ENCODE peak calls at places on chromosome 9, in six cellular contexts. One of them, this sample, is unnamed.

GRCh38 chr9:130265431-130266235 is at the start of gene HMCN2:
- DNase-seq in stimulated activated CD8-positive, alpha-beta memory T cell treated with anti-CD3 and anti-CD28 coated beads, Interleukin-2, amount 100 ng/mL, for 1 hour: no peak
- DNase-seq in nucleus accumbens: no peak
- DNase-seq in activated naive CD8-positive, alpha-beta T cell treated with anti-CD3 and anti-CD28 coated beads, Interleukin-2, amount 10 ng/mL, durations not matched to agents 7 days and 5 days: no peak
- DNase-seq in naive thymus-derived CD4-positive, alpha-beta T cell: no peak
- DNase-seq in B cell: no peak
- DNase-seq in this sample: no peak

GRCh38 chr9:98488578-98489312 is 220.0 kb downstream of the GABBR2 start:
- DNase-seq in naive thymus-derived CD4-positive, alpha-beta T cell: no peak
- DNase-seq in stimulated activated CD8-positive, alpha-beta memory T cell treated with anti-CD3 and anti-CD28 coated beads, Interleukin-2, amount 100 ng/mL, for 1 hour: no peak
- DNase-seq in B cell: no peak
- DNase-seq in nucleus accumbens: no peak
- DNase-seq in activated naive CD8-positive, alpha-beta T cell treated with anti-CD3 and anti-CD28 coated beads, Interleukin-2, amount 10 ng/mL, durations not matched to agents 7 days and 5 days: no peak
- DNase-seq in this sample: no peak

GRCh38 chr9:89541798-89542197 is 43.9 kb upstream of the SEMA4D start:
- DNase-seq in activated naive CD8-positive, alpha-beta T cell treated with anti-CD3 and anti-CD28 coated beads, Interleukin-2, amount 10 ng/mL, durations not matched to agents 7 days and 5 days: no peak
- DNase-seq in stimulated activated CD8-positive, alpha-beta memory T cell treated with anti-CD3 and anti-CD28 coated beads, Interleukin-2, amount 100 ng/mL, for 1 hour: no peak
- DNase-seq in B cell: peak; percentile 64
- DNase-seq in nucleus accumbens: no peak
- DNase-seq in naive thymus-derived CD4-positive, alpha-beta T cell: no peak
- DNase-seq in this sample: no peak

GRCh38 chr9:5360341-5360740 is 20.7 kb upstream of the RLN1 start:
- DNase-seq in activated naive CD8-positive, alpha-beta T cell treated with anti-CD3 and anti-CD28 coated beads, Interleukin-2, amount 10 ng/mL, durations not matched to agents 7 days and 5 days: no peak
- DNase-seq in naive thymus-derived CD4-positive, alpha-beta T cell: no peak
- DNase-seq in B cell: no peak
- DNase-seq in nucleus accumbens: no peak
- DNase-seq in stimulated activated CD8-positive, alpha-beta memory T cell treated with anti-CD3 and anti-CD28 coated beads, Interleukin-2, amount 100 ng/mL, for 1 hour: no peak
- DNase-seq in this sample: no peak

GRCh38 chr9:136309806-136310220 is 5.9 kb upstream of the CCDC187 start:
- DNase-seq in B cell: no peak
- DNase-seq in activated naive CD8-positive, alpha-beta T cell treated with anti-CD3 and anti-CD28 coated beads, Interleukin-2, amount 10 ng/mL, durations not matched to agents 7 days and 5 days: no peak
- DNase-seq in stimulated activated CD8-positive, alpha-beta memory T cell treated with anti-CD3 and anti-CD28 coated beads, Interleukin-2, amount 100 ng/mL, for 1 hour: no peak
- DNase-seq in naive thymus-derived CD4-positive, alpha-beta T cell: no peak
- DNase-seq in nucleus accumbens: no peak
- DNase-seq in this sample: no peak

GRCh38 chr9:87606921-87607521 is 109.4 kb downstream of the DAPK1 start:
- DNase-seq in nucleus accumbens: no peak
- DNase-seq in naive thymus-derived CD4-positive, alpha-beta T cell: no peak
- DNase-seq in B cell: no peak
- DNase-seq in activated naive CD8-positive, alpha-beta T cell treated with anti-CD3 and anti-CD28 coated beads, Interleukin-2, amount 10 ng/mL, durations not matched to agents 7 days and 5 days: no peak
- DNase-seq in stimulated activated CD8-positive, alpha-beta memory T cell treated with anti-CD3 and anti-CD28 coated beads, Interleukin-2, amount 100 ng/mL, for 1 hour: no peak
- DNase-seq in this sample: no peak

GRCh38 chr9:3385871-3386270 is 139.9 kb downstream of the RFX3 start:
- DNase-seq in activated naive CD8-positive, alpha-beta T cell treated with anti-CD3 and anti-CD28 coated beads, Interleukin-2, amount 10 ng/mL, durations not matched to agents 7 days and 5 days: no peak
- DNase-seq in naive thymus-derived CD4-positive, alpha-beta T cell: no peak
- DNase-seq in B cell: no peak
- DNase-seq in stimulated activated CD8-positive, alpha-beta memory T cell treated with anti-CD3 and anti-CD28 coated beads, Interleukin-2, amount 100 ng/mL, for 1 hour: no peak
- DNase-seq in nucleus accumbens: no peak
- DNase-seq in this sample: peak; percentile 7

GRCh38 chr9:95515272-95516113 is 1.3 kb downstream of the PTCH1 start:
- DNase-seq in nucleus accumbens: peak; percentile 53
- DNase-seq in stimulated activated CD8-positive, alpha-beta memory T cell treated with anti-CD3 and anti-CD28 coated beads, Interleukin-2, amount 100 ng/mL, for 1 hour: no peak
- DNase-seq in B cell: no peak
- DNase-seq in naive thymus-derived CD4-positive, alpha-beta T cell: peak; percentile 40
- DNase-seq in activated naive CD8-positive, alpha-beta T cell treated with anti-CD3 and anti-CD28 coated beads, Interleukin-2, amount 10 ng/mL, durations not matched to agents 7 days and 5 days: peak; percentile 63
- DNase-seq in this sample: no peak

GRCh38 chr9:95852059-95853032 is 23.1 kb upstream of the ERCC6L2 start:
- DNase-seq in naive thymus-derived CD4-positive, alpha-beta T cell: no peak
- DNase-seq in stimulated activated CD8-positive, alpha-beta memory T cell treated with anti-CD3 and anti-CD28 coated beads, Interleukin-2, amount 100 ng/mL, for 1 hour: no peak
- DNase-seq in nucleus accumbens: no peak
- DNase-seq in activated naive CD8-positive, alpha-beta T cell treated with anti-CD3 and anti-CD28 coated beads, Interleukin-2, amount 10 ng/mL, durations not matched to agents 7 days and 5 days: no peak
- DNase-seq in B cell: no peak
- DNase-seq in this sample: no peak

GRCh38 chr9:17528859-17529258 is 50.0 kb upstream of the SH3GL2 start:
- DNase-seq in B cell: no peak
- DNase-seq in activated naive CD8-positive, alpha-beta T cell treated with anti-CD3 and anti-CD28 coated beads, Interleukin-2, amount 10 ng/mL, durations not matched to agents 7 days and 5 days: no peak
- DNase-seq in nucleus accumbens: no peak
- DNase-seq in naive thymus-derived CD4-positive, alpha-beta T cell: no peak
- DNase-seq in stimulated activated CD8-positive, alpha-beta memory T cell treated with anti-CD3 and anti-CD28 coated beads, Interleukin-2, amount 100 ng/mL, for 1 hour: no peak
- DNase-seq in this sample: no peak

GRCh38 chr9:13443380-13444271 is 164.1 kb upstream of the MPDZ start:
- DNase-seq in nucleus accumbens: peak; percentile 63
- DNase-seq in naive thymus-derived CD4-positive, alpha-beta T cell: no peak
- DNase-seq in B cell: no peak
- DNase-seq in activated naive CD8-positive, alpha-beta T cell treated with anti-CD3 and anti-CD28 coated beads, Interleukin-2, amount 10 ng/mL, durations not matched to agents 7 days and 5 days: no peak
- DNase-seq in stimulated activated CD8-positive, alpha-beta memory T cell treated with anti-CD3 and anti-CD28 coated beads, Interleukin-2, amount 100 ng/mL, for 1 hour: no peak
- DNase-seq in this sample: no peak

GRCh38 chr9:89463986-89464901 is 33.7 kb downstream of the SEMA4D start:
- DNase-seq in activated naive CD8-positive, alpha-beta T cell treated with anti-CD3 and anti-CD28 coated beads, Interleukin-2, amount 10 ng/mL, durations not matched to agents 7 days and 5 days: peak; percentile 76
- DNase-seq in B cell: peak; percentile 64
- DNase-seq in naive thymus-derived CD4-positive, alpha-beta T cell: peak; percentile 89
- DNase-seq in nucleus accumbens: no peak
- DNase-seq in stimulated activated CD8-positive, alpha-beta memory T cell treated with anti-CD3 and anti-CD28 coated beads, Interleukin-2, amount 100 ng/mL, for 1 hour: peak; percentile 69
- DNase-seq in this sample: peak; percentile 74

GRCh38 chr9:100595391-100596199 is 17.7 kb downstream of the CAVIN4 start:
- DNase-seq in stimulated activated CD8-positive, alpha-beta memory T cell treated with anti-CD3 and anti-CD28 coated beads, Interleukin-2, amount 100 ng/mL, for 1 hour: no peak
- DNase-seq in nucleus accumbens: peak; percentile 24
- DNase-seq in activated naive CD8-positive, alpha-beta T cell treated with anti-CD3 and anti-CD28 coated beads, Interleukin-2, amount 10 ng/mL, durations not matched to agents 7 days and 5 days: no peak
- DNase-seq in B cell: peak; percentile 30
- DNase-seq in naive thymus-derived CD4-positive, alpha-beta T cell: peak; percentile 42
- DNase-seq in this sample: no peak

GRCh38 chr9:20940447-20941176 is 90.8 kb downstream of the HACD4 start:
- DNase-seq in stimulated activated CD8-positive, alpha-beta memory T cell treated with anti-CD3 and anti-CD28 coated beads, Interleukin-2, amount 100 ng/mL, for 1 hour: no peak
- DNase-seq in naive thymus-derived CD4-positive, alpha-beta T cell: no peak
- DNase-seq in activated naive CD8-positive, alpha-beta T cell treated with anti-CD3 and anti-CD28 coated beads, Interleukin-2, amount 10 ng/mL, durations not matched to agents 7 days and 5 days: no peak
- DNase-seq in nucleus accumbens: no peak
- DNase-seq in B cell: no peak
- DNase-seq in this sample: no peak

GRCh38 chr9:83056180-83056579 is 6.8 kb downstream of the RASEF start:
- DNase-seq in B cell: no peak
- DNase-seq in nucleus accumbens: no peak
- DNase-seq in naive thymus-derived CD4-positive, alpha-beta T cell: no peak
- DNase-seq in activated naive CD8-positive, alpha-beta T cell treated with anti-CD3 and anti-CD28 coated beads, Interleukin-2, amount 10 ng/mL, durations not matched to agents 7 days and 5 days: no peak
- DNase-seq in stimulated activated CD8-positive, alpha-beta memory T cell treated with anti-CD3 and anti-CD28 coated beads, Interleukin-2, amount 100 ng/mL, for 1 hour: no peak
- DNase-seq in this sample: no peak

GRCh38 chr9:12722131-12722530 is 28.9 kb downstream of the TYRP1 start:
- DNase-seq in activated naive CD8-positive, alpha-beta T cell treated with anti-CD3 and anti-CD28 coated beads, Interleukin-2, amount 10 ng/mL, durations not matched to agents 7 days and 5 days: no peak
- DNase-seq in naive thymus-derived CD4-positive, alpha-beta T cell: no peak
- DNase-seq in nucleus accumbens: no peak
- DNase-seq in B cell: no peak
- DNase-seq in stimulated activated CD8-positive, alpha-beta memory T cell treated with anti-CD3 and anti-CD28 coated beads, Interleukin-2, amount 100 ng/mL, for 1 hour: no peak
- DNase-seq in this sample: no peak

GRCh38 chr9:100309992-100310391 is 42.8 kb downstream of the TEX10 start:
- DNase-seq in B cell: no peak
- DNase-seq in naive thymus-derived CD4-positive, alpha-beta T cell: no peak
- DNase-seq in nucleus accumbens: no peak
- DNase-seq in activated naive CD8-positive, alpha-beta T cell treated with anti-CD3 and anti-CD28 coated beads, Interleukin-2, amount 10 ng/mL, durations not matched to agents 7 days and 5 days: no peak
- DNase-seq in stimulated activated CD8-positive, alpha-beta memory T cell treated with anti-CD3 and anti-CD28 coated beads, Interleukin-2, amount 100 ng/mL, for 1 hour: no peak
- DNase-seq in this sample: no peak

This sample was measured in activated T-helper 1 cell treated with anti-CD3 and anti-CD28 coated beads, Interleukin-2, amount 50 U/mL, for 16 hours.